ENCODE peak calls at places on chromosomes 1 and 21, in nine cellular contexts. K, O, Y, N, Q, V, A, P and E are unnamed samples.

GRCh38 chr1:168442931-168443330 is 100.9 kb downstream of the XCL2 start:
- DNase-seq in O (no peak), Q (no peak), N (no peak), Y (no peak), P (no peak), K (no peak), A (no peak), V (no peak), E (no peak)

GRCh38 chr1:205600085-205600484 is 31.7 kb downstream of the ELK4 start:
- DNase-seq in Q (no peak), N (no peak), V (no peak), P (peak; percentile 71), K (no peak), Y (no peak), A (no peak), O (peak; percentile 81), E (peak; percentile 33)

GRCh38 chr1:237179511-237179910 is 137.5 kb downstream of the RYR2 start:
- DNase-seq in P (no peak), Y (no peak), O (no peak), A (no peak), N (no peak), K (no peak), V (no peak), Q (no peak), E (no peak)

GRCh38 chr1:113683384-113684152 is 75.7 kb downstream of the PHTF1 start:
- DNase-seq in N (no peak), P (no peak), K (no peak), V (no peak), Y (no peak), O (no peak), A (no peak), Q (no peak), E (peak; percentile 49)

GRCh38 chr1:86156571-86157455 is at the start of gene COL24A1:
- DNase-seq in O (peak; percentile 82), Q (no peak), N (no peak), K (peak; percentile 25), Y (peak; percentile 27), V (peak; percentile 58), P (peak; percentile 54), A (peak; percentile 52), E (peak; percentile 68)

GRCh38 chr21:42474982-42475381 is 21.0 kb downstream of the RSPH1 start:
- DNase-seq in K (no peak), Y (no peak), V (no peak), P (no peak), A (no peak), N (no peak), O (no peak), Q (no peak), E (no peak)

GRCh38 chr1:159798893-159799292 is 3.3 kb upstream of the FCRL6 start:
- DNase-seq in Q (peak; percentile 77), O (peak; percentile 81), N (no peak), K (peak; percentile 59), V (no peak), Y (peak; percentile 41), A (no peak), P (peak; percentile 71), E (peak; percentile 93)

GRCh38 chr1:118866330-118866729 is 121.8 kb downstream of the TBX15 start:
- DNase-seq in Q (no peak), P (no peak), A (no peak), Y (no peak), O (no peak), K (peak; percentile 26), N (no peak), V (no peak), E (no peak)

GRCh38 chr1:33005812-33006465 is 30.7 kb downstream of the AK2 start:
- DNase-seq in K (no peak), V (no peak), Q (no peak), P (peak; percentile 55), Y (no peak), N (no peak), A (no peak), O (peak; percentile 50), E (no peak)

GRCh38 chr21:42878678-42878992 is 704 bp downstream of the WDR4 start:
- DNase-seq in K (no peak), A (no peak), Y (no peak), V (no peak), O (no peak), Q (no peak), P (peak; percentile 1), N (no peak), E (no peak)

GRCh38 chr1:108561731-108562326 is 1.9 kb downstream of the EEIG2 start:
- DNase-seq in N (peak; percentile 20), O (no peak), K (peak; percentile 43), V (peak; percentile 88), A (peak; percentile 55), Y (no peak), P (no peak), Q (peak; percentile 62), E (peak; percentile 17)
- H3K4me3 ChIP-seq in N (peak overlapping the region; percentile 62), O (no peak overlapping the region), K (peak overlapping the region; percentile 74), V (peak overlapping the region; percentile 74), A (peak overlapping the region; percentile 75), Y (no peak overlapping the region), P (no peak overlapping the region), Q (peak overlapping the region; percentile 55), E (no peak overlapping the region)

GRCh38 chr1:21543598-21543997 is 34.4 kb downstream of the ALPL start:
- DNase-seq in A (no peak), K (no peak), P (no peak), Q (no peak), N (no peak), Y (no peak), O (no peak), V (no peak), E (no peak)

GRCh38 chr1:21539933-21540332 is 30.7 kb downstream of the ALPL start:
- DNase-seq in Q (no peak), A (no peak), V (peak; percentile 58), O (peak; percentile 10), P (peak; percentile 23), K (no peak), N (no peak), Y (no peak), E (peak; percentile 32)

GRCh38 chr1:21544095-21544494 is 34.9 kb downstream of the ALPL start:
- DNase-seq in P (no peak), Q (no peak), Y (no peak), N (no peak), K (no peak), V (no peak), O (no peak), A (no peak), E (no peak)

GRCh38 chr1:21541835-21542234 is 32.6 kb downstream of the ALPL start:
- DNase-seq in K (peak; percentile 37), V (no peak), O (peak; percentile 94), Y (no peak), A (no peak), Q (peak; percentile 57), P (peak; percentile 58), N (no peak), E (peak; percentile 89)

DNA sequence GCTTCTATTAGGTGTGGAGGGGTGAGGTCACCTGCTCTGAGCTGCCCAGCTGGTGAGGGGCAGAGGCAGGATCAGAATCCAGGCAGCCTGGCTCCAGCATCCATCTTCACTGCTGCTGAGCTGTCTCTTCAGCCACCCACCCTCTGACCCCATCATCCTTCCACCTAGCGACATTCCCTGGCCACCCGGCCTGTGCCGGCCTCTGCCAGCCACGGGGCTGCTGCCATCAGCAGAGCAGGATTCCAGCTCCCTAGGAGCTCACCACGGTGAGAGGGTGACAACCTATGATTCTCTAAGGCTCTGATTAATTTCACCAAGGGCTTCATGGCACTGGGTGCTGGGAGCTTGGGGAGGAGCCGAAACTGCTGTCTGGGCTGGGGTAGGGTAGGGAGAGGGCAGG is 32.1 kb downstream of the ALPL start:
- DNase-seq in O (no peak), Q (no peak), A (no peak), V (no peak), N (no peak), K (no peak), Y (no peak), P (no peak), E (no peak)
- H3K27ac ChIP-seq in O (no peak overlapping the region), Q (peak overlapping the region; percentile 95), A (no peak overlapping the region), V (no peak overlapping the region), N (no peak overlapping the region), K (no peak overlapping the region), Y (no peak overlapping the region), P (no peak overlapping the region), E (no peak overlapping the region)

GRCh38 chr1:45334308-45335245 is 5.4 kb upstream of the TOE1 start:
- DNase-seq in Y (no peak), A (no peak), P (no peak), K (peak; percentile 52), V (no peak), O (no peak), Q (peak; percentile 54), N (no peak), E (no peak)
- H3K4me3 ChIP-seq in Y (no peak overlapping the region), A (no peak overlapping the region), P (no peak overlapping the region), K (no peak overlapping the region), V (no peak overlapping the region), O (no peak overlapping the region), Q (no peak overlapping the region), N (no peak overlapping the region), E (no peak overlapping the region)

GRCh38 chr1:201460783-201461182 is 8.2 kb downstream of the PHLDA3 start:
- DNase-seq in P (no peak), N (no peak), Y (no peak), O (no peak), A (no peak), K (no peak), V (no peak), Q (no peak), E (no peak)
- H3K27ac ChIP-seq in P (peak overlapping the region; percentile 99), N (peak overlapping the region; percentile 94), Y (peak overlapping the region; percentile 99), O (peak overlapping the region; percentile 3), A (peak overlapping the region; percentile 97), K (peak overlapping the region; percentile 96), V (peak overlapping the region; percentile 47), Q (peak overlapping the region; percentile 88), E (peak overlapping the region; percentile 98)

GRCh38 chr1:155295183-155295941 is 5.9 kb downstream of the PKLR start:
- DNase-seq in O (no peak), K (no peak), Y (no peak), N (no peak), A (no peak), Q (no peak), V (no peak), P (no peak), E (no peak)
- H3K4me3 ChIP-seq in O (no peak overlapping the region), K (peak overlapping the region; percentile 12), Y (peak overlapping the region; percentile 9), N (peak overlapping the region; percentile 28), A (peak overlapping the region; percentile 53), Q (no peak overlapping the region), V (no peak overlapping the region), P (no peak overlapping the region), E (peak overlapping the region; percentile 26)

DNA sequence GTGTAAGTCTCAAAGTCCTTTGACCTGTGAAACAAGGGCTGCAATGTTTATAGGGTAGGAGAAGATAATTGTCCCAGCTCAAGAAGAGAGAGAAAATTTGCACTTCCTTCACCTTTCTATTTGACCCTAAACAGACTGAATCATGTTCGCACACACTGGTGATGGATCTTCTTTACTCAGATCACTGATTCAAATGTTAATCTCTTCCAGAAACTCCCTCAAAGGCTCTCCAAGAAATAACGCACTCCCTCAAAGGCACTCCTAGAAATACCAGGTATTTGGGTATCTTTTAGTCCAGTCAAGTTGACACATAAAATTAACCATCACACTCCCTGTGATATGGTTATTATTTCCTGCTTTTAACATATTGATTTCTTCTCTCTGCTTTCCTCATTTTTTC is 30.5 kb upstream of the PTGS2 start:
- DNase-seq in Y (no peak), Q (no peak), P (no peak), A (no peak), V (no peak), O (no peak), K (no peak), N (no peak), E (no peak)
- H3K27ac ChIP-seq in Y (no peak overlapping the region), Q (no peak overlapping the region), P (no peak overlapping the region), A (no peak overlapping the region), V (no peak overlapping the region), O (no peak overlapping the region), K (no peak overlapping the region), N (no peak overlapping the region), E (no peak overlapping the region)